ENCODE peak calls at places on chromosome 14, in ten cellular contexts. B is dorsolateral prefrontal cortex; O is CD8-positive, alpha-beta T cell; F is heart right ventricle; H is AG09309; P is pancreas; L is left ventricle myocardium inferior; D is fibroblast of lung; X is IMR-90; U is HFF-Myc. V is an unnamed sample.

GRCh38 chr14:98292191-98292590 is 979.8 kb downstream of the BCL11B start:
- DNase-seq in B (no peak), O (no peak), F (no peak), H (no peak), P (no peak), L (no peak), D (no peak), X (no peak), U (no peak), V (no peak)

GRCh38 chr14:64968651-64969050 is 3.5 kb downstream of the RAB15 start:
- DNase-seq in B (no peak), O (no peak), F (no peak), H (no peak), P (peak), L (no peak), D (no peak), X (no peak), U (no peak), V (no peak)

GRCh38 chr14:24613241-24613640 is 3.8 kb upstream of the GZMH start:
- DNase-seq in B (no peak), O (no peak), F (no peak), H (no peak), P (no peak), L (no peak), D (no peak), X (no peak), U (no peak), V (no peak)

GRCh38 chr14:33765251-33765650 is 185.6 kb downstream of the EGLN3 start:
- DNase-seq in B (no peak), O (no peak), F (peak), H (no peak), P (no peak), L (peak), D (no peak), X (no peak), U (no peak), V (peak)

GRCh38 chr14:53054457-53054856 is 98.7 kb downstream of the DDHD1 start:
- DNase-seq in B (no peak), O (no peak), F (no peak), H (no peak), P (no peak), L (no peak), D (peak), X (peak), U (no peak), V (peak)

GRCh38 chr14:61524211-61524806 is 171.0 kb upstream of the HIF1A start:
- DNase-seq in B (no peak), O (no peak), F (no peak), H (peak), P (no peak), L (no peak), D (peak), X (peak), U (no peak), V (peak)

GRCh38 chr14:74945261-74945851 is 10.0 kb downstream of the PGF start:
- DNase-seq in B (no peak), O (no peak), F (no peak), H (no peak), P (no peak), L (no peak), D (peak), X (no peak), U (no peak), V (peak)

GRCh38 chr14:34199585-34199984 is 248.7 kb upstream of the EGLN3 start:
- DNase-seq in B (no peak), O (no peak), F (no peak), H (peak), P (no peak), L (no peak), D (peak), X (peak), U (peak), V (peak)

GRCh38 chr14:89508863-89509262 is 91.8 kb upstream of the FOXN3 start:
- DNase-seq in B (no peak), O (no peak), F (no peak), H (no peak), P (no peak), L (no peak), D (no peak), X (no peak), U (no peak), V (no peak)

GRCh38 chr14:89012272-89013097 is 188.0 kb downstream of the TTC8 start:
- DNase-seq in B (no peak), O (no peak), F (no peak), H (no peak), P (no peak), L (no peak), D (no peak), X (no peak), U (no peak), V (no peak)

GRCh38 chr14:42944284-42944683 is 1337.6 kb downstream of the LRFN5 start:
- DNase-seq in B (no peak), O (no peak), F (no peak), H (no peak), P (no peak), L (no peak), D (peak), X (peak), U (no peak), V (peak)

GRCh38 chr14:24965934-24966593 is 83.9 kb downstream of the STXBP6 start:
- DNase-seq in B (peak), O (no peak), F (no peak), H (peak), P (no peak), L (peak), D (peak), X (peak), U (peak), V (peak)

GRCh38 chr14:65015391-65015790 is 28.7 kb downstream of the FNTB start:
- DNase-seq in B (peak), O (no peak), F (no peak), H (no peak), P (no peak), L (no peak), D (no peak), X (no peak), U (no peak), V (no peak)

GRCh38 chr14:30873308-30874119 is 845 bp upstream of the COCH start:
- DNase-seq in B (no peak), O (no peak), F (no peak), H (no peak), P (no peak), L (no peak), D (no peak), X (no peak), U (no peak), V (no peak)

GRCh38 chr14:50791201-50791600 is 39.8 kb downstream of the NIN start:
- DNase-seq in B (no peak), O (no peak), F (no peak), H (no peak), P (no peak), L (no peak), D (no peak), X (no peak), U (no peak), V (no peak)

GRCh38 chr14:55131782-55132181 is 2.7 kb downstream of the LGALS3 start:
- DNase-seq in B (no peak), O (no peak), F (no peak), H (no peak), P (no peak), L (no peak), D (no peak), X (peak), U (no peak), V (no peak)

GRCh38 chr14:85625925-85626585 is 96.1 kb downstream of the FLRT2 start:
- DNase-seq in B (no peak), O (no peak), F (no peak), H (no peak), P (no peak), L (no peak), D (peak), X (peak), U (no peak), V (peak)

GRCh38 chr14:63214417-63215196 is 10.4 kb downstream of the RHOJ start:
- DNase-seq in B (no peak), O (no peak), F (no peak), H (no peak), P (no peak), L (no peak), D (peak), X (no peak), U (no peak), V (no peak)

GRCh38 chr14:25908707-25909106 is 689.1 kb downstream of the NOVA1 start:
- DNase-seq in B (no peak), O (no peak), F (no peak), H (no peak), P (no peak), L (no peak), D (no peak), X (no peak), U (no peak), V (no peak)

GRCh38 chr14:75837151-75837787 is 144.5 kb downstream of the TGFB3 start:
- DNase-seq in B (no peak), O (no peak), F (no peak), H (no peak), P (no peak), L (no peak), D (peak), X (no peak), U (no peak), V (no peak)

GRCh38 chr14:65444230-65444629 is 31.7 kb downstream of the FUT8 start:
- DNase-seq in B (no peak), O (no peak), F (no peak), H (no peak), P (no peak), L (no peak), D (no peak), X (no peak), U (no peak), V (no peak)

GRCh38 chr14:61476737-61477410 is 155.5 kb downstream of the PRKCH start:
- DNase-seq in B (no peak), O (peak), F (no peak), H (peak), P (no peak), L (no peak), D (peak), X (peak), U (peak), V (peak)

GRCh38 chr14:60210703-60211102 is 38.3 kb upstream of the PPM1A start:
- DNase-seq in B (no peak), O (no peak), F (no peak), H (no peak), P (no peak), L (no peak), D (no peak), X (no peak), U (no peak), V (no peak)

GRCh38 chr14:60204104-60204842 is 39.1 kb upstream of the DHRS7 start:
- DNase-seq in B (no peak), O (no peak), F (no peak), H (no peak), P (no peak), L (no peak), D (no peak), X (no peak), U (no peak), V (no peak)

GRCh38 chr14:60206249-60206670 is 41.1 kb upstream of the DHRS7 start:
- DNase-seq in B (no peak), O (no peak), F (no peak), H (no peak), P (no peak), L (no peak), D (no peak), X (no peak), U (no peak), V (no peak)

GRCh38 chr14:60206837-60207533 is 41.8 kb upstream of the DHRS7 start:
- DNase-seq in B (no peak), O (no peak), F (no peak), H (no peak), P (no peak), L (no peak), D (no peak), X (no peak), U (no peak), V (no peak)

DNA sequence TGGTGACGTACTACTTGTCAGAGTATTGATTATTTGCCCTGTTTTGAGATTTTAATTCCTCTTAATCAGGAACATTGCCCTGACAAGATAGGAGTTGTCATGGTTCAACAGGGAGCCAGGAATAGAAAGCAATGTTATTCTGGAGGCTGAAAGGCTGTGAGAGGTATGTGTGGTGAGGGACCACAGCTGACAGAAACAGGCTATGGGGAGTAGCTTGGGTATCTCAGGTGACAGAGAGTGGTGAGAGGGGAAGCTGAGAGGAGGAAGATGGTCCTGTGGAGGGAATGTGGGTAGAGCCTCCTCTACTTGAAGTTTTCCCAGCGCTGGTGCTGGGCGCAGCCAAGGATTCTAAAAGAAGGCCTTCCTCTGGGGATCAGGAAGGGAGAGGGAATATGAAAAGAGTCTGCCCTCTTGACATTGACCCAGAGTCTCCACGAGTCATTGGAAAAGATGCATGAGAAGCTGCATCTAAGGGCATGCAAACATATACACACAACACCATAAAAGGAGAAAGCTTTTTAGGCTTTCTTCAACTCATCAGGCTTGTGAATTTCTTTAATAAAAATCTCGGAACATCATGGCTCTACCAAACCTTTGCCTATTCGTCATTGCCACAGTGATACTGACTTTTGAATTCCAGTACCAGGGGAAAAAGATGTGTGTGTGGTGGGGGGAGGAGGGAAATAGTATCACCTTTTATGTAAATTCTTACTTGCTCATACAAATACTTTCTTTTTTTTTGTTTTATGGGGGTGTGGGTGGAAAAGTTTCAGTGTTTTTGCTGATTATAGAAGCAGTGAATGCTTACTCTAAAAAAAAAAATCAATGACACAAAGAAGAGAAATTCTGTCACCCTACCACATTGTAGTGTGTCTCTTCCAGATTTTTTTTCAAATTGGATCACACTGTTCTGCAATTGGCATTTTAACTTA is 39.9 kb upstream of the DHRS7 start:
- DNase-seq in B (no peak), O (no peak), F (no peak), H (no peak), P (no peak), L (no peak), D (no peak), X (no peak), U (no peak), V (no peak)
- H3K4me3 ChIP-seq in B (no peak), O (no peak), F (no peak), H (no peak), P (no peak), L (no peak), D (no peak), X (no peak), U (no peak), V (no peak)

DNA sequence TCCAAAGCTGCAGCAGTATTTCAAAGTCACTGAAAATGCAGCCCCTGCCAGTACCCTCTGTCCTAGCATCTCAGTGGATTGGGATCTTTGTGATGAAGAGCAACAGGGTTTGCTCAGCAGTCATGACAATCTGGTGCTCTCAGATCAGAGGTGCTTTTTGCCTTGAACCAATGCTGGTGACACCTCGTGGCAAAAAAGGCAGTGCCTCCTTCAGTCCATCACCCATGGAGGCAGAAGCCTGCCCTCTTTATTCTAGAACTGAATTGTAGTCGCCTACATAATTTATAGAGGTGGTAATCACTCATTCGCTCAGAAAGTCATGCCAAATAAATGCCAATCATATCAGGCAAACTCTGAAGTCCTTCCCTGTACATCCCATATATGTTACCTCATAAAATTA is 126.0 kb upstream of the VRK1 start:
- DNase-seq in B (no peak), O (no peak), F (no peak), H (no peak), P (no peak), L (no peak), D (no peak), X (no peak), U (no peak), V (no peak)
- TF ChIP-seq CTCF in B (no peak), O (no peak), F (no peak), H (no peak), P (no peak), L (no peak), D (no peak), X (no peak), U (no peak), V (no peak)

DNA sequence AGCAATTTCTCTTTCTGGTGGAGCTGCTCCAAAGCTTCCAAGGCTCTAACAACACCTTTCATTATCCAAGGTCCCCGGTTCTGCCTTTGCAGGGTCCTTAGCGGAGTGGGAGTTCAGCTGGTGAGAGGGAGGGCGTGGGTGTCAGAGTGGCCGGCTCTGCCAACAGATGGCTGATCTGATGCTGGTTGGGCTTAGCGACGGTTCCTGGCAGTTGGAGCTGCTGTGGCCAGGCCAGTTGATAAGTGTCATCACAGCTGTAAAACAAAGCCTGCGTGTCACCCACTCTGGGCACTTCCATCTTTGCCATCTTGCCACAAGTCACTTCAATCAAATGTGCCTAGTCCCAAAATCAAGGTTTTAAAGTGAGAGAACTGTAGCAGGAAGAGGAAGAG is 36.3 kb downstream of the RIN3 start:
- DNase-seq in B (no peak), O (no peak), F (peak), H (no peak), P (no peak), L (peak), D (peak), X (peak), U (no peak), V (peak)
- H3K4me3 ChIP-seq in B (no peak), O (no peak), F (no peak), H (no peak), P (no peak), L (peak), D (no peak), X (no peak), U (no peak), V (no peak)

DNA sequence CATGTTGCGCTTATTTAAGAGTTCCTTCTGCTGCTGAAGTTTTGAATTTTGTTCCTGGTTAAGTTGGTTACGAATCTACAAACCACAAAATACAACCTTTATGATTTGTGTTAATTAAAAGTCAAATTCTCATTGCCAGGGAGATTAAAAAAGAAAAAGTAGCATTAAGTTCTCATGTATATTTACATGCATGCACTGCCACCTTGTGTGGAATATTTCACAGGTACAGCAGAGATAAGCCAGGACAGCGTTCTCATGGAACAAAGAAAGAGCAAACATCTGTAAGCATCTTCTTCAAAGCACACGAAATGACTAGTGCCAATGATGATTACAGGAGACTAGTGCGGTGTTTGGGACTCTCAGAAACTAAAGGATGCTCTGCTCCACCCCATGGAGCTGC is 34.2 kb downstream of the ZFYVE21 start:
- DNase-seq in B (no peak), O (no peak), F (no peak), H (no peak), P (no peak), L (no peak), D (no peak), X (no peak), U (no peak), V (no peak)
- TF ChIP-seq CTCF in B (no peak), O (no peak), F (no peak), H (no peak), P (no peak), L (no peak), D (no peak), X (no peak), U (no peak), V (no peak)

GRCh38 chr14:90534838-90535555 is 138.2 kb downstream of the CALM1 start:
- DNase-seq in B (no peak), O (no peak), F (peak), H (no peak), P (peak), L (no peak), D (no peak), X (no peak), U (no peak), V (no peak)
- H3K4me3 ChIP-seq in B (no peak), O (no peak), F (no peak), H (no peak), P (no peak), L (no peak), D (no peak), X (no peak), U (no peak), V (no peak)

DNA sequence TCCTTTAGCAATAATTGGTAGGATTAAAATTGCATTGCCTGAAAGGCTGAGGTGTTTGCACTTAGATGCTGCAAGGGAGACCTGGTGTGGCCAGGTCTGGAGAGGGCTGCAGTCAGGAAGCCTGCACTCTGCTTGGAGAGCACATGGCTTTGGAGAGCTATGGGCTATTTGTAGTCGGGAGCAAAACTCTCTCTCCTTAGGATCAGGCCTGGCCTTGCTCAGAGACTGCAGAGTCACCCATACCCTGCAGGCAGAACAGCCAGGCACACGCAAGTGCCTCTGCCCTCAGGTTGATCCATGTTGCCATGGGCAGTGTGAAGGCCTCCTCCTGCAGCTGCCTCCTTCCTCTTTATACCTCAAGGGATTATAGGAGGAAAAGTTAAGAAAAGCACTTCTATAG is 26.8 kb downstream of the CKB start:
- DNase-seq in B (no peak), O (no peak), F (no peak), H (no peak), P (peak), L (no peak), D (no peak), X (no peak), U (no peak), V (no peak)
- TF ChIP-seq CTCF in B (no peak), O (no peak), F (no peak), H (no peak), P (no peak), L (no peak), D (no peak), X (no peak), U (no peak), V (no peak)

V was measured in fibroblast of the aortic adventitia.